ENCODE peak calls at places on chromosomes 7 and 10, in nine cellular contexts. Z is IMR-90, R is uterus, D is upper lobe of left lung, H is right lobe of liver, Q is A549, J is GM12878, N is esophagus muscularis mucosa, V is adrenal gland. F is an unnamed sample. For H3K4me1, the result is how much of the 10 kb centered on the place peaks cover.

GRCh38 chr7:142248-142955 is 50.0 kb upstream of the FAM20C start:
- DNase-seq in V (no peak), D (peak), H (peak), Z (no peak), N (no peak), R (peak), Q (no peak), J (no peak), F (peak)

GRCh38 chr7:140674899-140675701 is 2.4 kb downstream of the ADCK2 start:
- DNase-seq in J (no peak), V (peak), D (no peak), Z (peak), H (no peak), R (no peak), N (no peak), Q (peak), F (peak)

GRCh38 chr10:95501203-95502094 is 59.7 kb downstream of the SORBS1 start:
- DNase-seq in H (peak), J (no peak), Z (no peak), D (no peak), V (no peak), R (no peak), Q (no peak), N (no peak), F (peak)

GRCh38 chr10:112952282-112952991 is 2.4 kb downstream of the TCF7L2 start:
- DNase-seq in D (peak), Q (peak), N (no peak), J (no peak), Z (peak), R (peak), V (peak), H (peak), F (peak)

GRCh38 chr10:122142652-122143237 is 128.4 kb upstream of the BTBD16 start:
- DNase-seq in Z (no peak), J (no peak), H (peak), N (no peak), R (no peak), V (peak), Q (no peak), D (peak), F (no peak)

GRCh38 chr10:28381903-28382347 is 79.1 kb upstream of the MPP7 start:
- DNase-seq in D (no peak), Z (peak), R (peak), H (peak), Q (peak), V (peak), J (peak), N (peak), F (peak)

GRCh38 chr10:49700997-49701396 is 21.5 kb downstream of the C10orf53 start:
- DNase-seq in Z (no peak), Q (no peak), R (no peak), D (no peak), N (no peak), V (no peak), H (no peak), J (no peak), F (no peak)

GRCh38 chr7:117034851-117035462 is 81.7 kb downstream of the ST7 start:
- DNase-seq in R (no peak), N (no peak), J (no peak), Z (peak), H (no peak), D (no peak), Q (no peak), V (no peak), F (no peak)

GRCh38 chr7:12328888-12329770 is 74.5 kb downstream of the VWDE start:
- DNase-seq in Z (no peak), H (no peak), V (no peak), R (no peak), J (no peak), N (no peak), D (no peak), Q (no peak), F (no peak)

GRCh38 chr7:142796501-142797341 is 26.0 kb downstream of the PRSS2 start:
- DNase-seq in V (no peak), R (no peak), D (peak), H (no peak), J (no peak), N (no peak), Q (no peak), Z (no peak), F (no peak)

GRCh38 chr7:36607206-36607515 is 117.1 kb downstream of the AOAH start:
- DNase-seq in H (no peak), D (no peak), N (no peak), Z (no peak), V (no peak), Q (no peak), J (no peak), R (no peak), F (no peak)

GRCh38 chr10:129404091-129404490 is 63.0 kb upstream of the MGMT start:
- DNase-seq in R (no peak), D (peak), Z (no peak), J (no peak), V (no peak), Q (no peak), N (peak), H (no peak), F (no peak)

GRCh38 chr10:129961274-129961839 is 2.7 kb downstream of the EBF3 start:
- DNase-seq in D (no peak), R (peak), Z (no peak), Q (no peak), N (no peak), H (no peak), J (no peak), V (no peak), F (no peak)

GRCh38 chr7:11193131-11193867 is 219.6 kb downstream of the PHF14 start:
- DNase-seq in Z (no peak), D (peak), R (no peak), Q (no peak), V (no peak), J (no peak), H (peak), N (no peak), F (peak)

DNA sequence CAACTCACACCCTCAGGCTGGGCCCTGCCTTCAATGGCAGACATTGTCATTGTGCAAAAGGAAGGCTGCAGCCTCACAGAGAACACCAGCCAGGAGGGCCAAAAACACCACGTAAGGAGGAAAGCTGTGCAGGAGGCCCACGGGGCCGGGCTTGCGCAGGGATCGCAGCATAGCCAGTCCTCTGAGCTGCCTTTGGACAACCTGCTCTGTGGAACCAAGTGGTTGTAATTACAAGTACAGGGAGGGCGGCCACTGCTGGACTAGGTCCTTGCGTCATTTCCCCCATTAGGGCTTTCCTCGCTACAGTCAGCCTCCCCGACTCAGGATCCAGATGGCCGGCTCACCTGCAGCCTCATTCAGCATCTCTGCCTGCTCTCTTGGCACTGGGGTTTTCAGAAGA is 66.9 kb downstream of the FAM53B start:
- DNase-seq in Q (no peak), R (no peak), H (peak), N (no peak), J (no peak), Z (no peak), D (no peak), V (no peak), F (no peak)
- H3K27ac ChIP-seq in Q (no peak), R (no peak), H (no peak), N (peak), J (no peak), Z (no peak), D (peak), V (peak), F (no peak)

GRCh38 chr10:97633921-97634320 is 621 bp upstream of the MORN4 start:
- DNase-seq in H (no peak), V (no peak), J (no peak), N (no peak), D (peak), Z (no peak), R (no peak), Q (peak), F (peak)

GRCh38 chr10:97629289-97629688 is 4.0 kb downstream of the MORN4 start:
- DNase-seq in H (no peak), R (no peak), Z (no peak), J (no peak), Q (no peak), N (no peak), V (no peak), D (no peak), F (no peak)

GRCh38 chr10:97631098-97631497 is 2.2 kb downstream of the MORN4 start:
- DNase-seq in V (no peak), Z (peak), H (no peak), N (no peak), J (no peak), R (no peak), D (no peak), Q (no peak), F (no peak)

GRCh38 chr10:97635577-97635976 is 2.3 kb upstream of the MORN4 start:
- DNase-seq in R (no peak), V (no peak), J (no peak), D (no peak), Q (no peak), H (no peak), Z (no peak), N (no peak), F (no peak)

DNA sequence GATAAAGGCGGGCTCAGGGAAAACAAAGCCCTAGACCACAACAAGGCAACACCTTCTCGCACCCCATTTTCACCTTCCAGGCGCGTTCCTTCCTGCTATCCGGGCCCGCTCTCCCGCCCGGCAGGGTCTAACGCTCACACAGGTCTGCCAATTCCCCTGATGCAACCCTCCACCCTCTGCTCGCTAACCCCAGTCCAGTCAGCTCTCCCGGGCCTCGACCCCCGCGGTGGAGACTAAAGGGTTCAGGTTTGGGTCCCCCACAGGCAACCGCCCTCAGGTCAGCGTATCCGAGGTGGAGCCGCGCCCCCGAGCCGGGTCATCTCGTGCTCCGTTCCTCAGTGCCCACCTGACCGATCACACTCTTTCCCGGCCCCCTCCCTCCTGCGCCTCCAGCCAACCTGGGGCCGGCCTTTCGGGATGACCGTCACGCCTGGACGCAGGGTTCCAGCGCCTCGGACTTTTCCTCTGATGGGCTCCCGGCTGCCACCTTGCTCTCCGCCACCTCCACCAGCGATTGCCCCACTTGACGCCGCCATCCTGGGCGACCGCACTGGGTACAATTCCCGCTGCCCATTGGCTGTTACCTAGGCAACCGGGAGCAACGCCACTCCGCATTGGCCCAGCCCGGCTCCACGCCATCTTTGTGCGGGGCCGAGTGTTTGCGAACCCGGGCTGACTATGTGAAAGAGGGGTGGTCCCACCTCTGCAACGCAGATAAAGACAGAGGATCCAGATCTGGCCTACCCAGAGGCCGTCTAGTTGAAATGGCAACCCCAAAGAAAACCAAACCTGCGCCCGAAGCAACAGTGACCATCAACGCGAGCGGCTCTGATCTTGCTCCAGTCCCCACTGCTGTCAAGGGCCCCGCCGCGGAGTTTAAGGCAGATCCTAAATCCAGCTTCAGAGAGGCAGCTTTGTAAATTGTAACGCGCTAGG is at the start of gene MORN4:
- DNase-seq in J (peak), Q (peak), H (peak), V (peak), D (peak), Z (peak), R (peak), N (peak), F (peak)
- TF ChIP-seq POLR2A in J (peak), Q (peak), H (no peak), V (peak), D (no peak), Z (no peak), R (no peak), N (no peak), F (peak)

GRCh38 chr7:88310950-88311674 is 4.4 kb upstream of the STEAP4 start:
- DNase-seq in R (no peak), H (no peak), D (no peak), N (no peak), Q (no peak), Z (no peak), V (no peak), J (no peak), F (no peak)

GRCh38 chr7:88315532-88315931 is 8.8 kb upstream of the STEAP4 start:
- DNase-seq in J (no peak), V (no peak), N (no peak), H (no peak), D (no peak), R (no peak), Z (no peak), Q (no peak), F (no peak)

GRCh38 chr7:88311675-88312036 is 5.0 kb upstream of the STEAP4 start:
- DNase-seq in Q (no peak), J (no peak), H (no peak), Z (no peak), D (no peak), R (no peak), V (no peak), N (no peak), F (no peak)

GRCh38 chr7:88312061-88312663 is 5.5 kb upstream of the STEAP4 start:
- DNase-seq in J (no peak), H (peak), Z (no peak), N (no peak), R (peak), D (no peak), V (peak), Q (no peak), F (peak)

DNA sequence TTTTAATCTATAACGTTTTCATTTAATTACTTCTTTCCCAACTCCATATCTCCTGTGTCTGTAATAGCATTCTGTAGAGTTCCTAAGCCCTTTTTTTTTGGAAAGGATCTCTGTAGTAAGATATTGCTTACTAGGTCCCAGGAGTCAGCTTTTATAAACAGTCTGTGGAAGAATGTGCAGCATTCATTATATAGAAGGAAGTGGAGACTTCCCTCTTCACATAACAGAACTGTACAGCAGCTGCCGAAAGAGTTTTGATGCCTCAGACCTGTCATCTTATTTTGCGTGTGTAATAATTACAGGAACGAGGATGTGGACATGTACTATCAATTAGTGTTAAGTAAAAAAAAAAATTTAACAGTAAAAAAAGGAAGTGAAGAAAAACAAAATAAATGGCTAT is 7.4 kb upstream of the STEAP4 start:
- DNase-seq in D (no peak), R (no peak), H (no peak), J (no peak), Q (no peak), V (no peak), Z (no peak), N (no peak), F (no peak)
- H3K4me1 ChIP-seq in D (under half), R (under half), H (under half), J (under half), Q (under half), V (under half), Z (under half), N (under half), F (under half)

GRCh38 chr7:102153586-102153948 is 133.1 kb upstream of the SH2B2 start:
- DNase-seq in V (no peak), Z (no peak), J (no peak), Q (no peak), R (no peak), H (no peak), D (no peak), N (no peak), F (no peak)
- H3K27ac ChIP-seq in V (no peak), Z (no peak), J (no peak), Q (peak), R (peak), H (no peak), D (peak), N (peak), F (no peak)

DNA sequence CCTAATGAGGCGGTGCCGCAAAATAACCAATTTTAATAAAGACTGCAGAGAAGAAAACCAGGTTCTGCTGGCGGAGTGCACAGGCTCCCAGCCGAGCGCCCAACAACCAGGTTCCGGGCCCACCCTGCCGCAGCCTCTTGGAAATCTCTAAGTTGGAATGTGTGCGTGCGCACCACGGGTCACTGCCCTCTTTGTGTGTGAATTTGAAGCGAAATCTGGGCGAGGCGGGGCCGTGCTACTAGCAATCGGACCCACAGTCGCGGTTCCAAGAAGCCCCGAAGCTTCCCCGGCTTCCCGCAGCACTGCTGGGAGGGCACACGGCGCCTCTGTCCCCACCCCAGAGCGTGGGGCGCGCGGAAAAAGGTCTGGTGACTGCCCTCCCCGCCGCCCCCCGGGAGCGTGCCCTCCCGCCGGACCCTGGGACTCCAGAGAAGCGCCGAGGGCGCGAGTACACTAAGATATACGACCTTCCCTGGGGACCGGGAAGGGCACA is 652 bp upstream of the MAP3K8 start:
- DNase-seq in V (peak), Z (peak), J (no peak), H (peak), D (no peak), Q (peak), R (peak), N (peak), F (peak)
- TF ChIP-seq POLR2A in V (no peak), Z (no peak), J (peak), H (no peak), D (peak), Q (no peak), R (no peak), N (peak), F (no peak)

GRCh38 chr7:31937982-31938381 is 132.2 kb downstream of the PDE1C start:
- DNase-seq in R (no peak), Z (no peak), D (no peak), J (no peak), N (no peak), H (no peak), V (no peak), Q (no peak), F (no peak)
- H3K4me1 ChIP-seq in R (under half), Z (under half), D (under half), J (under half), N (under half), H (under half), V (under half), Q (half or more), F (under half)

GRCh38 chr10:133309720-133310398 is 1.1 kb downstream of the ZNF511 start:
- DNase-seq in D (peak), Q (no peak), H (peak), N (no peak), V (peak), R (peak), Z (no peak), J (no peak), F (peak)
- H3K27ac ChIP-seq in D (peak), Q (no peak), H (no peak), N (peak), V (no peak), R (peak), Z (no peak), J (no peak), F (peak)

GRCh38 chr7:38681882-38682281 is 50.7 kb upstream of the AMPH start:
- DNase-seq in Q (no peak), J (no peak), R (no peak), V (no peak), N (no peak), D (no peak), Z (peak), H (no peak), F (no peak)
- TF ChIP-seq POLR2A in Q (no peak), J (no peak), R (no peak), V (no peak), N (no peak), D (no peak), Z (no peak), H (no peak), F (no peak)

DNA sequence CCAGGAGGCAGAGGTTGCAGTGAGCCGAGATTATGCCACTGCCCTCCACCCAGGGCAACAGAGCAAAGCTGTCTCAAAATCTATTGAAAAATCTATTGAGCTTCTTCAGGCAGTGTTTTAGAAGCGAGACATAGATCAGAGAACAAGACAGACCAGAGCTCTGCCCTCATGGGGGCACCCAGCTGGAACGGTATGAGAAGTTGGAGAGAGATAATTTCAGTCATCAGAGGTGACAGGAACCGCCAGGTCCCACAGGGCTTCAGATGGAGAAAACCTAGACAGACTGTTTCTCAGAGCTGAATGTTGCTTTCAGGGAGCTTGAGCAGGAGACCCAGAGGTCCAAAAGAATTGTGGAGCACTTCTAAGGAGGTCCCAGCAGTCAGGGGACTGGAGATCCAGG is 14.2 kb upstream of the GTF2IRD1 start:
- DNase-seq in V (no peak), Z (no peak), J (no peak), D (no peak), Q (no peak), H (no peak), R (no peak), N (no peak), F (no peak)
- H3K4me1 ChIP-seq in V (under half), Z (under half), J (under half), D (under half), Q (under half), H (under half), R (under half), N (under half), F (under half)